ENCODE peak calls at places on chromosomes 11 and 22, in seven cellular contexts. N is H7; X is occipital lobe; H is stimulated activated CD4-positive, alpha-beta T cell treated with anti-CD3 and anti-CD28 coated beads, Interleukin-1b, Interleukin-23, amount 100 ng/mL, for 1 hour; B is stimulated activated CD8-positive, alpha-beta memory T cell treated with anti-CD3 and anti-CD28 coated beads, Interleukin-7, amount 100 ng/mL, for 1 hour; O is astrocyte of the spinal cord; I is activated T-cell treated with anti-CD3 and anti-CD28 coated beads for 1 hour. K is an unnamed sample.

GRCh38 chr22:32712644-32713355 is 88.7 kb upstream of the TIMP3 start:
- DNase-seq in N (no peak), I (no peak), H (no peak), X (no peak), B (no peak), O (no peak), K (no peak)

GRCh38 chr11:59706518-59707285 is 6.9 kb downstream of the OR10V1 start:
- DNase-seq in O (peak), B (no peak), I (no peak), X (no peak), H (no peak), N (no peak), K (no peak)

GRCh38 chr11:68741536-68741935 is 9.8 kb downstream of the TESMIN start:
- DNase-seq in X (no peak), H (no peak), N (no peak), B (no peak), O (no peak), I (no peak), K (no peak)

GRCh38 chr11:125314264-125315087 is 149.9 kb downstream of the PKNOX2 start:
- DNase-seq in X (no peak), N (peak), B (no peak), O (no peak), I (no peak), H (no peak), K (no peak)

GRCh38 chr22:27670701-27671412 is 130.7 kb downstream of the MN1 start:
- DNase-seq in I (no peak), X (no peak), N (peak), O (no peak), H (no peak), B (no peak), K (no peak)

GRCh38 chr11:10906521-10906920 is 48.7 kb upstream of the ZBED5 start:
- DNase-seq in O (peak), I (no peak), X (no peak), H (no peak), B (no peak), N (no peak), K (no peak)

GRCh38 chr11:10255388-10256125 is 38.5 kb downstream of the SBF2 start:
- DNase-seq in B (no peak), X (no peak), O (no peak), N (no peak), I (no peak), H (no peak), K (no peak)

GRCh38 chr22:43467571-43467970 is 55.8 kb downstream of the MPPED1 start:
- DNase-seq in N (peak), I (no peak), O (no peak), B (no peak), H (no peak), X (no peak), K (no peak)

GRCh38 chr11:130315354-130315970 is 745 bp upstream of the ZBTB44 start:
- DNase-seq in H (peak), X (no peak), B (no peak), N (peak), O (no peak), I (peak), K (no peak)

GRCh38 chr22:45515678-45516077 is 13.0 kb downstream of the FBLN1 start:
- DNase-seq in B (no peak), X (no peak), N (no peak), I (no peak), O (no peak), H (no peak), K (no peak)

GRCh38 chr11:67472882-67473281 is 3.8 kb upstream of the TMEM134 start:
- DNase-seq in O (no peak), B (no peak), H (no peak), N (peak), I (no peak), X (no peak), K (no peak)

GRCh38 chr22:24593810-24594568 is 1.1 kb upstream of the LRRC75B start:
- DNase-seq in B (no peak), X (no peak), N (peak), H (no peak), I (no peak), O (no peak), K (no peak)

GRCh38 chr11:64019106-64020031 is 16.4 kb upstream of the FLRT1 start:
- DNase-seq in O (no peak), B (no peak), I (no peak), N (no peak), H (no peak), X (no peak), K (no peak)

GRCh38 chr11:107719062-107719461 is 7.2 kb upstream of the SLN start:
- DNase-seq in N (no peak), H (no peak), B (no peak), O (no peak), X (no peak), I (no peak), K (no peak)

GRCh38 chr11:61357233-61357893 is 4.3 kb downstream of the CYB561A3 start:
- DNase-seq in B (no peak), O (no peak), X (no peak), I (no peak), N (no peak), H (no peak), K (no peak)

GRCh38 chr11:62665630-62666258 is 632 bp downstream of the CSKMT start:
- DNase-seq in I (peak), O (peak), H (no peak), N (peak), B (no peak), X (peak), K (peak)

GRCh38 chr11:39365809-39366436 is 2093.5 kb downstream of the LRRC4C start:
- DNase-seq in I (no peak), H (no peak), O (peak), X (no peak), N (peak), B (no peak), K (no peak)

GRCh38 chr11:119438599-119438998 is 15.6 kb upstream of the THY1 start:
- DNase-seq in O (no peak), H (no peak), X (no peak), B (no peak), I (no peak), N (no peak), K (no peak)

GRCh38 chr11:27468643-27469332 is 3.8 kb downstream of the LGR4 start:
- DNase-seq in I (no peak), X (no peak), B (no peak), O (peak), H (no peak), N (no peak), K (no peak)

GRCh38 chr11:116787786-116788486 is at the start of gene ZPR1:
- DNase-seq in O (peak), I (peak), N (peak), B (peak), X (peak), H (peak), K (peak)

GRCh38 chr22:44256085-44256484 is 56.7 kb downstream of the SHISAL1 start:
- DNase-seq in O (no peak), I (no peak), H (no peak), B (no peak), X (no peak), N (no peak), K (no peak)

GRCh38 chr11:60193687-60194433 is 11.0 kb upstream of the MS4A6A start:
- DNase-seq in I (peak), X (no peak), H (peak), N (peak), B (no peak), O (peak), K (peak)

GRCh38 chr22:17121235-17122195 is at the start of gene TMEM121B:
- DNase-seq in O (peak), N (peak), X (peak), H (no peak), B (no peak), I (no peak), K (no peak)

GRCh38 chr22:27573280-27573711 is 228.3 kb downstream of the MN1 start:
- DNase-seq in O (no peak), X (no peak), H (no peak), N (peak), I (no peak), B (no peak), K (no peak)

GRCh38 chr22:34111210-34111824 is 191.0 kb upstream of the LARGE1 start:
- DNase-seq in H (no peak), O (no peak), N (peak), I (no peak), X (no peak), B (no peak), K (no peak)

GRCh38 chr22:34866081-34866480 is 199.9 kb upstream of the ISX start:
- DNase-seq in X (no peak), O (no peak), I (no peak), B (no peak), H (no peak), N (no peak), K (no peak)

GRCh38 chr11:114061053-114062049 is 1.8 kb downstream of the ZBTB16 start:
- DNase-seq in H (no peak), X (peak), O (peak), B (no peak), N (peak), I (no peak), K (no peak)

GRCh38 chr11:86947541-86947940 is 7.7 kb downstream of the FZD4 start:
- DNase-seq in N (no peak), X (no peak), I (no peak), B (no peak), H (no peak), O (no peak), K (no peak)

GRCh38 chr11:110989734-110990133 is 255.8 kb upstream of the POU2AF2 start:
- DNase-seq in H (no peak), B (no peak), I (no peak), X (no peak), N (no peak), O (no peak), K (no peak)

GRCh38 chr11:36312593-36312990 is 16.5 kb downstream of the PRR5L start:
- DNase-seq in B (no peak), O (peak), I (no peak), H (no peak), X (no peak), N (no peak), K (no peak)

GRCh38 chr11:57638005-57638760 is 11.5 kb downstream of the YPEL4 start:
- DNase-seq in B (no peak), H (no peak), X (peak), N (peak), I (no peak), O (peak), K (no peak)

GRCh38 chr11:46363455-46363920 is 16.2 kb downstream of the DGKZ start:
- DNase-seq in I (no peak), O (peak), H (no peak), X (peak), N (no peak), B (no peak), K (no peak)

GRCh38 chr11:33452806-33453205 is 195.6 kb downstream of the HIPK3 start:
- DNase-seq in N (no peak), X (no peak), H (no peak), I (no peak), B (no peak), O (peak), K (no peak)

GRCh38 chr11:86101941-86102407 is 33.1 kb upstream of the PICALM start:
- DNase-seq in I (no peak), H (no peak), O (no peak), B (no peak), N (no peak), X (no peak), K (no peak)

GRCh38 chr22:38080468-38080846 is 3.5 kb downstream of the SLC16A8 start:
- DNase-seq in H (no peak), B (no peak), N (peak), X (no peak), I (no peak), O (no peak), K (no peak)

GRCh38 chr11:637593-638507 is 781 bp downstream of the DRD4 start:
- DNase-seq in H (no peak), B (no peak), X (no peak), O (no peak), I (no peak), N (peak), K (no peak)

GRCh38 chr11:131504199-131504949 is 134.0 kb downstream of the NTM start:
- DNase-seq in X (peak), B (no peak), I (no peak), N (peak), O (no peak), H (no peak), K (no peak)

GRCh38 chr11:12042215-12042676 is 33.8 kb upstream of the DKK3 start:
- DNase-seq in B (no peak), X (no peak), N (no peak), O (peak), H (no peak), I (no peak), K (no peak)

K was measured in activated CD4-positive, CD25-positive, alpha-beta regulatory T cell.